ENCODE peak calls at places on chromosomes 1 and 21, in nine cellular contexts. T, N, J, G, D, S, Z, L and A are unnamed samples.

GRCh38 chr1:22570140-22570909 is 7.0 kb downstream of the EPHA8 start:
- DNase-seq in T (no peak), N (no peak), J (no peak), G (no peak), D (no peak), S (no peak), Z (no peak), L (no peak), A (no peak)

GRCh38 chr1:217921126-217921900 is 290.2 kb downstream of the SPATA17 start:
- DNase-seq in T (peak; percentile 6), N (no peak), J (peak; percentile 36), G (no peak), D (no peak), S (no peak), Z (no peak), L (no peak), A (peak; percentile 10)

GRCh38 chr1:248736992-248737391 is 18.6 kb downstream of the LYPD8 start:
- DNase-seq in T (no peak), N (no peak), J (no peak), G (no peak), D (no peak), S (no peak), Z (no peak), L (no peak), A (no peak)

GRCh38 chr1:219917851-219918466 is 10.4 kb downstream of the SLC30A10 start:
- DNase-seq in T (peak; percentile 87), N (no peak), J (peak; percentile 4), G (no peak), D (peak; percentile 93), S (no peak), Z (no peak), L (peak; percentile 3), A (peak; percentile 84)

GRCh38 chr21:45405271-45405818 is 380 bp downstream of the COL18A1 start:
- DNase-seq in T (no peak), N (peak; percentile 34), J (peak; percentile 51), G (no peak), D (no peak), S (no peak), Z (peak; percentile 67), L (no peak), A (no peak)

GRCh38 chr21:41834926-41835663 is 44.0 kb downstream of the PRDM15 start:
- DNase-seq in T (no peak), N (no peak), J (no peak), G (no peak), D (no peak), S (no peak), Z (no peak), L (no peak), A (no peak)

GRCh38 chr1:230064283-230064682 is 2.8 kb upstream of the GALNT2 start:
- DNase-seq in T (no peak), N (no peak), J (no peak), G (no peak), D (no peak), S (no peak), Z (no peak), L (no peak), A (no peak)

GRCh38 chr1:26538480-26539412 is 9.2 kb downstream of the RPS6KA1 start:
- DNase-seq in T (no peak), N (peak; percentile 26), J (peak; percentile 34), G (peak; percentile 45), D (peak; percentile 50), S (no peak), Z (peak; percentile 24), L (peak; percentile 41), A (no peak)

GRCh38 chr1:154972517-154973343 is 1.8 kb upstream of the CKS1B start:
- DNase-seq in T (peak; percentile 98), N (peak; percentile 95), J (peak; percentile 97), G (no peak), D (peak; percentile 58), S (no peak), Z (peak; percentile 74), L (peak; percentile 95), A (peak; percentile 91)

GRCh38 chr1:200411406-200412257 is 1.8 kb upstream of the ZNF281 start:
- DNase-seq in T (no peak), N (no peak), J (no peak), G (no peak), D (peak; percentile 53), S (no peak), Z (no peak), L (peak; percentile 64), A (no peak)
- H3K27ac ChIP-seq in T (no peak overlapping the region), N (no peak overlapping the region), J (no peak overlapping the region), G (no peak overlapping the region), D (no peak overlapping the region), S (no peak overlapping the region), Z (no peak overlapping the region), L (no peak overlapping the region), A (peak overlapping the region; percentile 72)

GRCh38 chr1:29236993-29237905 is 927 bp downstream of the PTPRU start:
- DNase-seq in T (peak; percentile 69), N (peak; percentile 45), J (peak; percentile 68), G (no peak), D (no peak), S (no peak), Z (peak; percentile 21), L (peak; percentile 34), A (no peak)
- H3K27ac ChIP-seq in T (no peak overlapping the region), N (peak overlapping the region; percentile 3), J (no peak overlapping the region), G (no peak overlapping the region), D (no peak overlapping the region), S (no peak overlapping the region), Z (peak overlapping the region; percentile 56), L (peak overlapping the region; percentile 49), A (peak overlapping the region; percentile 94)

GRCh38 chr21:35575280-35575915 is 484.9 kb downstream of the SETD4 start:
- DNase-seq in T (peak; percentile 45), N (peak; percentile 96), J (peak; percentile 81), G (no peak), D (no peak), S (no peak), Z (no peak), L (no peak), A (no peak)
- H3K27ac ChIP-seq in T (no peak overlapping the region), N (peak overlapping the region; percentile 16), J (no peak overlapping the region), G (no peak overlapping the region), D (no peak overlapping the region), S (no peak overlapping the region), Z (no peak overlapping the region), L (no peak overlapping the region), A (no peak overlapping the region)

DNA sequence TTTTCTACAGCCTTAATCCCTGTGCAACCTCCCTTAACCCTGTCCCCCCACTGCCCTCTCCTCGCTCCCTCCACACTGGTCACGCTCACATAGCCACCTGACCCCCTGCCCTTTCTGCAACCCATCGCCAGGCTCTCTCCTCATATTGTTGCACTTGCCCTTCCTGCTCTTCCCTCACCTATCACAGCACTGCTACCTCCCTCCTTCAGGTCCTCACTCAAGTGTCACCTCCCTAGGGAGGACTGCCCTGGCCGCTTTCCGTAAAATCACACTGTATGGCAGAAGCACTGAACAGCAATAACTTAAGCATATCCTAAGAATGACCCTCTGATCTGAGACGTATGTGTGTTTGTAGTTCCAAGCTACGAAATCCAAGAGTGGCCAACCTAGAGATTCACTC is 406.0 kb downstream of the SIPA1L2 start:
- DNase-seq in T (no peak), N (no peak), J (no peak), G (no peak), D (no peak), S (no peak), Z (no peak), L (no peak), A (no peak)
- H3K27ac ChIP-seq in T (no peak overlapping the region), N (no peak overlapping the region), J (no peak overlapping the region), G (no peak overlapping the region), D (no peak overlapping the region), S (no peak overlapping the region), Z (no peak overlapping the region), L (no peak overlapping the region), A (no peak overlapping the region)

DNA sequence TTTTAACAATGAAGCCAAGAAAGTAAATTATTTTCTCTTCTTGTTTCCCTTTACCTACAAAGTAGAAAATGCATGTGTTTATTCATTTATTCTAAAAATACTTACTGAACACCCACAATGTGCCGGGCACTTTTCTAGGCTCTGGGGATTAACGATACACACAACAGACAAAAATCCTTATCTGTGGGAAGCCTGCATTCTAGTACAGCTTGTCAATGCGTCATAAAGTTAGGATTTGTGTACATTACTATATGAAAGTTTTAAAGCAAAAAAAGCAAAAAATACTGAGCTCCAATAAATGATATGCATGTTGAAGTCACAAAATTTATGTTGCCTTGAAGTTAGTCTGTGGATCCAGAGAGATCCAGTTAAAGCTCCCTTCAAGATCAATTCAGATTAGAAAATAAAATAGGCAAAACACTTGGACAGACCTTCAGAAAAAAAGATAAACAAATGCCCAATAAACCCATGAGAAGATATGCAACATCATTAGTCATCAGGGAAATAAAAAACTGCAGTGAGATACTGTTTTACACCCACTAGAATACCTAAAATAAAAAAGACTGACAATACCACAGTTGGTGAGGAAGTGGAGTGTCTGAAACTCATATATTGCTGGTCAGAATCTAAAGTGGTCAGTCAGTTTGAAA is 33.1 kb upstream of the KCNQ4 start:
- DNase-seq in T (no peak), N (peak; percentile 47), J (peak; percentile 70), G (no peak), D (no peak), S (no peak), Z (no peak), L (no peak), A (no peak)
- H3K27ac ChIP-seq in T (no peak overlapping the region), N (no peak overlapping the region), J (no peak overlapping the region), G (no peak overlapping the region), D (no peak overlapping the region), S (no peak overlapping the region), Z (no peak overlapping the region), L (peak overlapping the region; percentile 2), A (peak overlapping the region; percentile 7)

DNA sequence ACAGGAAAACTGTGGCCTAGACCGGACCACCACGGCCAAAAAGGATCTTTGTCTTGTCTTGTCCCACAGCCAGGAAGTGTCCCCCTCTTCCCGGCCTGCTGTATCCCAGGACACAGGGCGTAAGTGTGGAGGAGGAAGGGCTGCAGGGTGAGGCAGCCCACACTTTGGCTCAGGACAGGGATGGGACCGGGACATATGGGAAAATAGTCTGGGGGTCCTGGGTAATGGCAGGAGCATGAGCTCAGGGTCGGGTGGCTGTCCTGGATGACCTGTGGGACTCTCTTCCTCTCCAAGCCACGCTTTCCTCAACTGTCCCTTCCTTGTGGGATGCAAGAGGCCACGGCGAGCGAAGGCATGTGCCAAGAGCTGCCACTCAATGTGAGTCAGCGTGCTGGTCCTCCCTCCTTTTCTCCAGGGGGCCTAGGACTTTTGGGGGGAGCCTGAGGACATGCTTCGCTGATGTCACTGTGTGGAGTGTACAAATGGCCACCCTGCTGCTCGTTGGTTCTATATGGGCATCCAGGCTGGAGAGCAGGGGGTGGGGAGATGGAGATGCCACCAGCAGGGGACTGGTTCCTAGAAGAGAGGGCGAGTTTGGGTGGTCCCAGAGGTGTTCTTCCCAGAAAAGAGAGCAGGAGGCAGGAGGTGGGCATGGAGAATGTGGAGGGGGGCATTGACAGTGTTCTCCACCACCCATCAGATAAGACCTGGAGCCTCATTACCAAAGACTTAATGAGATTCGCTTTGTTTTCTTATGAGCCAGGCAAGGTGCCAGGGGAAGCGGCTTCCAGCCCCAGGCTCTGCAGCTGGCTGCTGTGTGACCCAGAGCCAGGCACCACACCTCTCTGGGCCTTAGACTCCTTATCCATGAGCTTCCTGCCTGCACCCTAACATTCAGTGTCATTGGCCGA is 11.5 kb upstream of the PADI1 start:
- DNase-seq in T (no peak), N (no peak), J (no peak), G (no peak), D (no peak), S (no peak), Z (no peak), L (no peak), A (no peak)
- H3K27ac ChIP-seq in T (peak overlapping the region; percentile 89), N (no peak overlapping the region), J (no peak overlapping the region), G (no peak overlapping the region), D (no peak overlapping the region), S (no peak overlapping the region), Z (no peak overlapping the region), L (no peak overlapping the region), A (peak overlapping the region; percentile 100)